ENCODE peak calls at places on chromosomes 11 and 22, in ten cellular contexts. F is small intestine, K is GM23338, O is H1, C is PC-3, U is body of pancreas, W is transverse colon, L is ovary, J is gastrocnemius medialis, R is pancreas. X is an unnamed sample.
A peak's percentile ranks its signal among the peaks of the same experiment; 100 is the strongest.

GRCh38 chr11:21771097-21771496 is 421.8 kb upstream of the ANO5 start:
- DNase-seq in F (no peak), K (no peak), O (no peak), C (no peak), U (no peak), W (no peak), L (no peak), J (no peak), R (no peak), X (no peak)

GRCh38 chr11:58742981-58743880 is 11.5 kb upstream of the GLYAT start:
- DNase-seq in F (no peak), K (peak; percentile 8), O (no peak), C (no peak), U (no peak), W (no peak), L (no peak), J (no peak), R (no peak), X (no peak)

GRCh38 chr11:33383075-33383919 is 126.1 kb downstream of the HIPK3 start:
- DNase-seq in F (no peak), K (no peak), O (no peak), C (no peak), U (no peak), W (no peak), L (no peak), J (no peak), R (no peak), X (no peak)

GRCh38 chr22:50684501-50684900 is 11.9 kb downstream of the SHANK3 start:
- DNase-seq in F (no peak), K (no peak), O (no peak), C (no peak), U (no peak), W (no peak), L (no peak), J (no peak), R (no peak), X (no peak)

GRCh38 chr22:21735198-21736083 is at the start of gene YPEL1:
- DNase-seq in F (peak; percentile 94), K (peak; percentile 97), O (peak; percentile 86), C (peak; percentile 85), U (peak; percentile 97), W (peak; percentile 97), L (peak; percentile 96), J (peak; percentile 92), R (peak; percentile 96), X (peak; percentile 81)

GRCh38 chr11:127859941-127860354 is 727.4 kb downstream of the ETS1 start:
- DNase-seq in F (no peak), K (no peak), O (no peak), C (peak; percentile 49), U (no peak), W (no peak), L (no peak), J (no peak), R (no peak), X (no peak)

GRCh38 chr11:65882191-65883057 is 2.8 kb downstream of the CTSW start:
- DNase-seq in F (no peak), K (no peak), O (no peak), C (no peak), U (no peak), W (peak; percentile 6), L (peak; percentile 20), J (no peak), R (no peak), X (no peak)

GRCh38 chr11:112520293-112520692 is 259.6 kb upstream of the PLET1 start:
- DNase-seq in F (no peak), K (no peak), O (no peak), C (no peak), U (no peak), W (no peak), L (no peak), J (no peak), R (no peak), X (no peak)

DNA sequence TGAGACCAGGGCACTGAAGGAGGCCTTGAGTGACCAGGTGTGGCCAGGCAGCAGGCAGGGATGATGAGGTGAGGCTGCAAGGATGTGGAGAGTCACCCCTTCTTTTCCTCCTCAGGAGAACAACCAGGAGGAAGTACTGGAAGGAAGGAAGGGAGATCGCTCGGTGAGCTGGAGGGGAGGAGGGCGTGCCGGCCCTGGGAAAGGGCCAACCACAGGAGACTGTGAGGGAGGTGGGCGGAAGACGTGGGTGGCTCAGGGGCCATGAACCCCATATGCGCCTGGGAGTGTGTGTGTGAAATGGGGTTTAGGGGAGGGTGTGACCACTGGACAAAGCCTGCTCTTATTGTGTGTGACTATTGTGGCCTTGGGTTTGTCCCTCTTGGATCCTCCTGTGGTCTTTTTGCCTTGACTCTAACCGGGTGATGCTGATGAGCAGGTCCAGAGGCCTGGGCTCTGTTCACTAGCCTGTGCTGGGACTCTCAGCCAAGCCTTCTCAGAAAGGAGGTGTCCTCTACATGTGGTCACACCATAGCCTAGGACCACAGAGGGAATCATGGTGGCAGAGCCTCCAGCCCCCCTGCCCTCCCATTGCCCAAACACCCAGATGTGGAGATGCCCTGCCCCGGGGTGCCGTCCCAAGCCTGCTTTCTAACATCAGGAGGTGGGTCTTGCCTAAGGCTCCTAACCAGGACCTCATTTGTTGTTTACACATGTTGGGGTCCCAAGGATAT is 41.3 kb upstream of the TUB start:
- DNase-seq in F (no peak), K (no peak), O (no peak), C (no peak), U (no peak), W (no peak), L (no peak), J (no peak), R (no peak), X (no peak)
- H3K27me3 ChIP-seq in F (no peaks in the 10 kb centered on the region), K (no peaks in the 10 kb centered on the region), O (no peaks in the 10 kb centered on the region), C (peaks cover 22% of the 10 kb centered on the region), U (no peaks in the 10 kb centered on the region), W (no peaks in the 10 kb centered on the region), L (no peaks in the 10 kb centered on the region), J (no peaks in the 10 kb centered on the region), R (no peaks in the 10 kb centered on the region), X (peaks cover 2% of the 10 kb centered on the region)

GRCh38 chr22:37503850-37504249 is 15.4 kb downstream of the CARD10 start:
- DNase-seq in F (peak; percentile 92), K (no peak), O (no peak), C (no peak), U (peak; percentile 51), W (peak; percentile 73), L (no peak), J (no peak), R (peak; percentile 75), X (no peak)

GRCh38 chr22:37501176-37501609 is 15.0 kb upstream of the MFNG start:
- DNase-seq in F (peak; percentile 55), K (no peak), O (no peak), C (no peak), U (peak; percentile 44), W (peak; percentile 54), L (peak; percentile 37), J (no peak), R (no peak), X (no peak)

GRCh38 chr22:37503183-37503683 is 16.0 kb downstream of the CARD10 start:
- DNase-seq in F (peak; percentile 43), K (no peak), O (no peak), C (no peak), U (no peak), W (no peak), L (no peak), J (no peak), R (no peak), X (no peak)

GRCh38 chr22:37501610-37502341 is 15.6 kb upstream of the MFNG start:
- DNase-seq in F (peak; percentile 99), K (no peak), O (no peak), C (peak; percentile 90), U (peak; percentile 93), W (peak; percentile 92), L (peak; percentile 80), J (no peak), R (peak; percentile 94), X (peak; percentile 96)

DNA sequence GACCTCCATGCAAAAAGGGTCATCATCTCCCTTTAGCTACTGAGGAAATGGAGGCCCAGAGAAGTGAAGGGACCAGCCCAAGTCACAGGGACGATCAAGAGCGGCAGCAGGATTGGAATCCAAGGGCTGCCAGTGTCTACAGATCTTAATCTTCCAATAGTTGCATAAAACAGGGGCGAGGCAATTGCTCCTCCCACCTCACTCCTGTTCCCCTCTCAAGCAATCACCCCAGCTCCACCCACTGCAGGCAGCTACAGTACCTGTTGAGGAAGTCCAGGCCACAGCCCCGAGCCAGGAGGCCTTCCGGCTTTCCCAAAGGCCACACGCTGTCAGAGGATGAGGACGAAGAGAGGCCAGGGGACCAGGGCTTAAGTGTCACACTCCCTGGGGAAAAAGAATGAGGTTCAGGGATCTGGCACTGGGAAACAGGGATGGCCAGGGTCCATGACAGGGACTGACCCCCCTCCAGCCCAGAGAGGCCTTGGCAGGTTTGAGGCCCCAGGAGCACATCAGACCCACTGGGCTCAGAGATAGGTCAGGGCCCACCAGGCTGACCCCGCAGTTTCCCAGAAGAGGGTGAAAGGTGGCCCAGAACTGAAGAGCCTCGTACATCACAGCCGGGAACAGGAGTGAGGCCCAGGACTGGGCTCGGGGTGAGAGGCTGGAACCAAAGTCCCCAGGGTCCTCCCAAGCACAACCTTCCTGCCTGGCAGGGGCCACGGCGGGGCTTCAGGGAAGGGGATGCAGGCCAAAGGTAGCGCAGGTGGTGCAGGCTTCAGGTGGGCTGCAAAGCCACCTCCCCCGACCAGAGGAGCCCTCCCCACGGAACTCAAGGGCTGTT is 16.4 kb upstream of the MFNG start:
- DNase-seq in F (peak; percentile 99), K (no peak), O (no peak), C (peak; percentile 63), U (peak; percentile 79), W (peak; percentile 93), L (no peak), J (no peak), R (peak; percentile 87), X (no peak)
- H3K4me3 ChIP-seq in F (no peak overlapping the region), K (no peak overlapping the region), O (no peak overlapping the region), C (no peak overlapping the region), U (no peak overlapping the region), W (no peak overlapping the region), L (no peak overlapping the region), J (no peak overlapping the region), R (no peak overlapping the region), X (no peak overlapping the region)

GRCh38 chr22:20551805-20552449 is 44.5 kb downstream of the MED15 start:
- DNase-seq in F (no peak), K (no peak), O (no peak), C (no peak), U (peak; percentile 77), W (no peak), L (no peak), J (peak; percentile 88), R (peak; percentile 59), X (no peak)

GRCh38 chr22:20550851-20551744 is 43.7 kb downstream of the MED15 start:
- DNase-seq in F (no peak), K (peak; percentile 52), O (no peak), C (no peak), U (no peak), W (no peak), L (peak; percentile 65), J (no peak), R (no peak), X (no peak)

GRCh38 chr22:20553947-20554741 is 46.7 kb downstream of the MED15 start:
- DNase-seq in F (no peak), K (no peak), O (no peak), C (no peak), U (no peak), W (no peak), L (no peak), J (no peak), R (no peak), X (no peak)

GRCh38 chr22:20552450-20552894 is 45.1 kb downstream of the MED15 start:
- DNase-seq in F (no peak), K (no peak), O (no peak), C (no peak), U (peak; percentile 56), W (peak; percentile 52), L (peak; percentile 62), J (peak; percentile 97), R (no peak), X (no peak)

GRCh38 chr22:20552913-20553401 is 45.5 kb downstream of the MED15 start:
- DNase-seq in F (no peak), K (no peak), O (no peak), C (no peak), U (no peak), W (no peak), L (peak; percentile 64), J (no peak), R (no peak), X (no peak)
- H3K36me3 ChIP-seq in F (no peaks in the 10 kb centered on the region), K (no peaks in the 10 kb centered on the region), O (no peaks in the 10 kb centered on the region), C (peaks cover 37% of the 10 kb centered on the region), U (peaks cover 2% of the 10 kb centered on the region), W (no peaks in the 10 kb centered on the region), L (no peaks in the 10 kb centered on the region), J (no peaks in the 10 kb centered on the region), R (no peaks in the 10 kb centered on the region), X (peaks cover 6% of the 10 kb centered on the region)

GRCh38 chr11:79205786-79206185 is 235.0 kb downstream of the TENM4 start:
- DNase-seq in F (no peak), K (no peak), O (no peak), C (no peak), U (no peak), W (no peak), L (no peak), J (no peak), R (no peak), X (no peak)
- H3K27me3 ChIP-seq in F (no peaks in the 10 kb centered on the region), K (no peaks in the 10 kb centered on the region), O (no peaks in the 10 kb centered on the region), C (peaks cover 41% of the 10 kb centered on the region), U (no peaks in the 10 kb centered on the region), W (no peaks in the 10 kb centered on the region), L (no peaks in the 10 kb centered on the region), J (no peaks in the 10 kb centered on the region), R (no peaks in the 10 kb centered on the region), X (no peaks in the 10 kb centered on the region)